ENCODE peak calls at places on chromosomes 3 and 15, in nine cellular contexts. G is activated CD8-positive, alpha-beta memory T cell treated with anti-CD3 and anti-CD28 coated beads, Interleukin-2, amount 10 ng/mL, durations not matched to agents 7 days and 5 days; J is activated naive CD4-positive, alpha-beta T cell treated with anti-CD3 and anti-CD28 coated beads, Interleukin-2, amount 10 ng/mL, durations not matched to agents 7 days and 5 days; O is fibroblast of mammary gland; Z is nephron progenitor cell; X is GM12865; C is COLO829; L is stimulated activated CD8-positive, alpha-beta memory T cell treated with anti-CD3 and anti-CD28 coated beads, Interleukin-7, amount 100 ng/mL, for 1 hour; B is transverse colon. K is an unnamed sample.

GRCh38 chr3:32154180-32154579 is 47.8 kb downstream of the GPD1L start:
- DNase-seq in C (peak), L (no peak), G (no peak), B (no peak), J (no peak), O (no peak), Z (no peak), X (no peak), K (no peak)

GRCh38 chr15:64122936-64123351 is 27.2 kb downstream of the SNX1 start:
- DNase-seq in Z (no peak), G (no peak), J (no peak), X (no peak), L (no peak), B (no peak), O (no peak), C (peak), K (no peak)

GRCh38 chr15:62495670-62496328 is 330.7 kb upstream of the C2CD4B start:
- DNase-seq in C (no peak), L (no peak), J (no peak), O (peak), G (no peak), B (peak), X (no peak), Z (no peak), K (peak)

GRCh38 chr15:76979331-76979925 is 15.5 kb upstream of the PSTPIP1 start:
- DNase-seq in L (no peak), B (no peak), Z (no peak), G (peak), C (no peak), X (no peak), J (no peak), O (no peak), K (no peak)

GRCh38 chr3:87246662-87247061 is 19.6 kb downstream of the CHMP2B start:
- DNase-seq in X (no peak), Z (no peak), G (no peak), L (no peak), J (no peak), O (peak), B (no peak), C (peak), K (no peak)

GRCh38 chr15:68679961-68680371 is 101.2 kb downstream of the CORO2B start:
- DNase-seq in O (no peak), C (peak), G (no peak), Z (no peak), B (no peak), X (no peak), J (no peak), L (no peak), K (no peak)

GRCh38 chr3:183253961-183254815 is 1.1 kb downstream of the B3GNT5 start:
- DNase-seq in Z (peak), O (no peak), X (no peak), J (peak), L (no peak), C (no peak), B (peak), G (no peak), K (peak)

GRCh38 chr15:71152542-71152941 is 37.3 kb downstream of the THSD4 start:
- DNase-seq in J (no peak), L (no peak), O (no peak), C (no peak), X (no peak), B (no peak), Z (no peak), G (no peak), K (no peak)

GRCh38 chr15:96353931-96354730 is 23.6 kb downstream of the NR2F2 start:
- DNase-seq in L (no peak), Z (peak), J (no peak), X (no peak), G (no peak), O (peak), B (no peak), C (no peak), K (peak)

GRCh38 chr3:32146669-32147315 is 40.4 kb downstream of the GPD1L start:
- DNase-seq in O (no peak), X (no peak), L (no peak), J (no peak), B (no peak), Z (no peak), C (peak), G (no peak), K (no peak)

GRCh38 chr3:42829628-42830436 is 20.6 kb downstream of the ACKR2 start:
- DNase-seq in G (no peak), B (no peak), X (no peak), J (no peak), C (no peak), O (no peak), Z (no peak), L (no peak), K (no peak)

GRCh38 chr15:31228980-31229826 is 97.4 kb upstream of the KLF13 start:
- DNase-seq in J (no peak), G (no peak), X (peak), C (no peak), B (peak), Z (no peak), L (no peak), O (no peak), K (no peak)

GRCh38 chr3:64079369-64080160 is 56.3 kb upstream of the PSMD6 start:
- DNase-seq in G (no peak), J (no peak), X (no peak), L (no peak), O (peak), Z (no peak), B (no peak), C (no peak), K (no peak)

GRCh38 chr3:168885028-168885427 is 778.5 kb downstream of the MECOM start:
- DNase-seq in J (no peak), O (peak), B (no peak), C (peak), G (no peak), X (no peak), Z (no peak), L (no peak), K (no peak)

GRCh38 chr15:83107841-83108181 is 366 bp downstream of the TM6SF1 start:
- DNase-seq in O (no peak), Z (no peak), C (no peak), B (no peak), J (no peak), L (no peak), X (no peak), G (no peak), K (no peak)

GRCh38 chr3:171284308-171285075 is 175.7 kb downstream of the TNIK start:
- DNase-seq in X (peak), L (no peak), G (peak), Z (no peak), B (no peak), C (peak), J (no peak), O (peak), K (no peak)

GRCh38 chr3:5456199-5456598 is 268.7 kb downstream of the EDEM1 start:
- DNase-seq in O (no peak), L (no peak), B (no peak), C (no peak), Z (no peak), G (no peak), X (peak), J (no peak), K (no peak)

GRCh38 chr15:36232491-36232890 is 346.9 kb upstream of the CDIN1 start:
- DNase-seq in L (no peak), O (no peak), Z (no peak), X (no peak), B (no peak), J (no peak), G (no peak), C (no peak), K (no peak)

GRCh38 chr3:14203521-14204079 is 25.0 kb downstream of the LSM3 start:
- DNase-seq in Z (peak), L (no peak), G (peak), B (peak), O (peak), J (peak), X (peak), C (peak), K (no peak)

GRCh38 chr3:8964436-8965370 is 1.4 kb upstream of the RAD18 start:
- DNase-seq in Z (no peak), G (no peak), L (no peak), O (peak), X (no peak), C (peak), J (no peak), B (peak), K (no peak)

GRCh38 chr3:29591579-29591978 is 310.7 kb downstream of the RBMS3 start:
- DNase-seq in B (no peak), O (no peak), Z (no peak), X (no peak), J (no peak), C (no peak), G (no peak), L (no peak), K (no peak)

K was measured in left ventricle myocardium inferior.